ENCODE peak calls at places on chromosome 15, in ten cellular contexts. Z, N, Y, G, D, J, R, P, E and T are unnamed samples.
A peak's percentile ranks its signal among the peaks of the same experiment; 100 is the strongest.

GRCh38 chr15:79035111-79035601 is 55.4 kb downstream of the RASGRF1 start:
- DNase-seq in Z (peak; percentile 83), N (peak; percentile 77), Y (no peak), G (no peak), D (no peak), J (peak; percentile 9), R (no peak), P (no peak), E (no peak), T (peak; percentile 18)

GRCh38 chr15:20355256-20355868 is 186.2 kb downstream of the GOLGA6L6 start:
- DNase-seq in Z (no peak), N (no peak), Y (no peak), G (no peak), D (no peak), J (no peak), R (no peak), P (no peak), E (peak; percentile 5), T (no peak)

GRCh38 chr15:44812029-44812517 is 75.7 kb downstream of the TRIM69 start:
- DNase-seq in Z (no peak), N (no peak), Y (no peak), G (no peak), D (no peak), J (no peak), R (no peak), P (peak; percentile 26), E (no peak), T (no peak)

GRCh38 chr15:33730815-33731214 is 237.5 kb upstream of the CHRM5 start:
- DNase-seq in Z (no peak), N (no peak), Y (no peak), G (no peak), D (no peak), J (no peak), R (no peak), P (no peak), E (no peak), T (no peak)

GRCh38 chr15:56837281-56837680 is 81.2 kb upstream of the TCF12 start:
- DNase-seq in Z (no peak), N (no peak), Y (no peak), G (no peak), D (peak; percentile 69), J (no peak), R (no peak), P (no peak), E (no peak), T (no peak)

GRCh38 chr15:36742696-36743095 is 163.3 kb downstream of the CDIN1 start:
- DNase-seq in Z (no peak), N (no peak), Y (no peak), G (no peak), D (no peak), J (no peak), R (no peak), P (no peak), E (no peak), T (peak; percentile 69)

GRCh38 chr15:60062826-60063225 is 58.7 kb downstream of the FOXB1 start:
- DNase-seq in Z (no peak), N (no peak), Y (no peak), G (no peak), D (peak; percentile 36), J (peak; percentile 66), R (no peak), P (no peak), E (no peak), T (no peak)

GRCh38 chr15:58329781-58330467 is 101.9 kb upstream of the LIPC start:
- DNase-seq in Z (no peak), N (peak; percentile 69), Y (no peak), G (no peak), D (no peak), J (no peak), R (no peak), P (no peak), E (peak; percentile 43), T (no peak)

GRCh38 chr15:47374222-47374621 is 343.1 kb upstream of the SEMA6D start:
- DNase-seq in Z (peak; percentile 49), N (peak; percentile 69), Y (no peak), G (peak; percentile 50), D (no peak), J (peak; percentile 12), R (no peak), P (no peak), E (no peak), T (no peak)

GRCh38 chr15:20358066-20358780 is 183.4 kb downstream of the GOLGA6L6 start:
- DNase-seq in Z (peak; percentile 93), N (no peak), Y (no peak), G (no peak), D (no peak), J (no peak), R (no peak), P (no peak), E (peak; percentile 6), T (no peak)

DNA sequence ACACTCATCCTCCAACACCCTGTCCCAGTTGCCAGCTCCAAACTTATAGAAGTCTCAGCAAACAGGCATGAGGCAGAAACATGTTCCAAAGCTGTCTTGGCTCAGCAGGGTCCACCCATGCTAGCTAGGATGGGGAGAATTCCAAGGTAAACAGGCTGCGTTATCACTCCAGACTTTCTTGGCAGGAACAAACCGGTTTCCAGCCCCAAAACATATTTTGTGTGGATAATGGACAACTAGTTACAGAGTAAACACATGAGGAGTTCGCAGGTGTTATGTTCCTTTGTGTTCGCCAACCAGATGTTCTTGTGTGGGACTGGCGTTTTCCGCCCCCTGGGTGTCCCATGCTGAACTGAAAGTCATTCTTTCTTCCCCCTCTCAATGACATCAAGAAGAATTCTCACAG is 396.9 kb upstream of the RGMA start:
- DNase-seq in Z (no peak), N (no peak), Y (no peak), G (no peak), D (peak; percentile 54), J (no peak), R (no peak), P (peak; percentile 68), E (no peak), T (no peak)
- TF ChIP-seq CTCF in Z (no peak), N (peak; percentile 50), Y (peak; percentile 28), G (no peak), D (no peak), J (no peak), R (no peak), P (peak; percentile 53), E (no peak), T (no peak)

GRCh38 chr15:67815036-67815592 is 10.2 kb upstream of the SKOR1 start:
- DNase-seq in Z (no peak), N (no peak), Y (no peak), G (no peak), D (no peak), J (no peak), R (no peak), P (no peak), E (no peak), T (no peak)

GRCh38 chr15:67819636-67820035 is 5.7 kb upstream of the SKOR1 start:
- DNase-seq in Z (no peak), N (peak; percentile 49), Y (no peak), G (no peak), D (no peak), J (no peak), R (no peak), P (no peak), E (no peak), T (no peak)

GRCh38 chr15:67813104-67813634 is 12.1 kb upstream of the SKOR1 start:
- DNase-seq in Z (no peak), N (peak; percentile 39), Y (no peak), G (no peak), D (no peak), J (no peak), R (no peak), P (no peak), E (no peak), T (no peak)

GRCh38 chr15:67818464-67818863 is 6.8 kb upstream of the SKOR1 start:
- DNase-seq in Z (no peak), N (peak; percentile 19), Y (no peak), G (no peak), D (no peak), J (no peak), R (no peak), P (no peak), E (no peak), T (no peak)

GRCh38 chr15:67816668-67817067 is 8.6 kb upstream of the SKOR1 start:
- DNase-seq in Z (no peak), N (no peak), Y (no peak), G (no peak), D (no peak), J (no peak), R (no peak), P (no peak), E (no peak), T (no peak)
- H3K27me3 ChIP-seq in Z (peaks cover 13% of the 10 kb centered on the region), N (peaks cover 90% of the 10 kb centered on the region), Y (peaks cover 26% of the 10 kb centered on the region), G (peaks cover 32% of the 10 kb centered on the region), D (peaks cover 58% of the 10 kb centered on the region), J (peaks cover 37% of the 10 kb centered on the region), R (peaks cover 22% of the 10 kb centered on the region), P (peaks cover 76% of the 10 kb centered on the region), E (peaks cover 25% of the 10 kb centered on the region), T (peaks cover 65% of the 10 kb centered on the region)

GRCh38 chr15:83011271-83012037 is at the start of gene C15orf40:
- DNase-seq in Z (peak; percentile 92), N (peak; percentile 95), Y (peak; percentile 45), G (peak; percentile 88), D (peak; percentile 79), J (peak; percentile 75), R (peak; percentile 79), P (peak; percentile 91), E (peak; percentile 91), T (peak; percentile 65)
- TF ChIP-seq CTCF in Z (peak; percentile 82), N (peak; percentile 71), Y (peak; percentile 60), G (peak; percentile 69), D (peak; percentile 38), J (peak; percentile 71), R (peak; percentile 43), P (peak; percentile 69), E (peak; percentile 38), T (peak; percentile 71)

GRCh38 chr15:81977464-81977863 is 68.4 kb downstream of the MEX3B start:
- DNase-seq in Z (no peak), N (no peak), Y (no peak), G (no peak), D (no peak), J (no peak), R (no peak), P (no peak), E (no peak), T (no peak)

GRCh38 chr15:81981888-81982287 is 63.9 kb downstream of the MEX3B start:
- DNase-seq in Z (no peak), N (no peak), Y (no peak), G (no peak), D (no peak), J (no peak), R (no peak), P (no peak), E (no peak), T (no peak)

GRCh38 chr15:81987628-81988027 is 58.2 kb downstream of the MEX3B start:
- DNase-seq in Z (no peak), N (no peak), Y (no peak), G (no peak), D (no peak), J (no peak), R (no peak), P (no peak), E (no peak), T (no peak)

DNA sequence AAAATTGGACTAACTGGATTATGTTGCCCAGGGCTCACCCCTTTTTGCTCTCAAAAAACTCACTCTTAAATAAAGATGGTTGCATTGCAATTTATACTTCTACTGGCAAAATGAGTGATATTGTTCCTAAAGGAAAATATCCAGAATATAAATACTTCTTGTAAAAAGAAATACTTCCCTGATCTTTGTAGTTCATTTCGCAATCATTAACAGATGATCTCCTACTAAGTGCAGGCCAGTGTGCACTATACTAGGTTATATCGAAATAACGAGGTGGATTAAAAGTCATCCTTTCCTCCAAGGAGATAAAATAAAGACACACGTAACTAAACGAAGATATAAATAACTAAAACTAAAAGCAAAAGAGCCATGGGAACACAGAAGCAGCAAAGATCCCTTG is 63.0 kb downstream of the MEX3B start:
- DNase-seq in Z (no peak), N (no peak), Y (no peak), G (no peak), D (no peak), J (no peak), R (no peak), P (no peak), E (no peak), T (no peak)
- H3K27me3 ChIP-seq in Z (no peaks in the 10 kb centered on the region), N (no peaks in the 10 kb centered on the region), Y (no peaks in the 10 kb centered on the region), G (no peaks in the 10 kb centered on the region), D (no peaks in the 10 kb centered on the region), J (no peaks in the 10 kb centered on the region), R (no peaks in the 10 kb centered on the region), P (no peaks in the 10 kb centered on the region), E (no peaks in the 10 kb centered on the region), T (no peaks in the 10 kb centered on the region)